ENCODE peak calls at places on chromosome 15, in nine cellular contexts. T is stomach, H is HCT116, D is Peyer's patch, I is NB4, Z is esophagus muscularis mucosa, M is body of pancreas, A is adrenal gland, B is sigmoid colon. Y is an unnamed sample.

GRCh38 chr15:31574761-31575160 is 248.1 kb downstream of the KLF13 start:
- DNase-seq in I (no peak), Z (no peak), T (no peak), B (no peak), M (no peak), D (no peak), H (no peak), A (no peak), Y (no peak)

GRCh38 chr15:78620021-78620838 is 566 bp downstream of the CHRNA3 start:
- DNase-seq in B (no peak), M (no peak), A (no peak), Z (no peak), I (no peak), T (peak), D (no peak), H (no peak), Y (no peak)

GRCh38 chr15:55485273-55485672 is 22.8 kb downstream of the DNAAF4 start:
- DNase-seq in A (no peak), Z (no peak), B (no peak), H (no peak), I (no peak), T (no peak), M (no peak), D (no peak), Y (no peak)

GRCh38 chr15:48170981-48171380 is 7.1 kb downstream of the MYEF2 start:
- DNase-seq in Z (no peak), B (no peak), T (no peak), H (no peak), M (no peak), I (no peak), A (no peak), D (no peak), Y (no peak)

GRCh38 chr15:27328616-27329015 is 357.6 kb downstream of the GABRG3 start:
- DNase-seq in I (no peak), Z (no peak), A (no peak), M (no peak), T (no peak), D (no peak), H (no peak), B (no peak), Y (no peak)

GRCh38 chr15:78638658-78639314 is 2.2 kb downstream of the CHRNB4 start:
- DNase-seq in T (peak), B (no peak), Z (no peak), I (peak), M (peak), H (peak), A (peak), D (no peak), Y (no peak)

GRCh38 chr15:63198315-63198714 is 8.9 kb downstream of the RAB8B start:
- DNase-seq in Z (no peak), T (no peak), I (peak), H (no peak), B (no peak), A (no peak), M (no peak), D (no peak), Y (no peak)

GRCh38 chr15:56600380-56600779 is 132.9 kb downstream of the ZNF280D start:
- DNase-seq in H (no peak), Z (no peak), M (no peak), T (no peak), D (no peak), A (no peak), B (no peak), I (no peak), Y (no peak)

GRCh38 chr15:74873756-74874424 is 725 bp upstream of the SCAMP2 start:
- DNase-seq in H (no peak), M (peak), I (peak), Z (no peak), T (no peak), A (peak), B (no peak), D (no peak), Y (peak)

GRCh38 chr15:31367021-31367729 is 40.5 kb downstream of the KLF13 start:
- DNase-seq in Z (no peak), B (no peak), H (no peak), I (peak), M (no peak), T (no peak), A (no peak), D (no peak), Y (no peak)

GRCh38 chr15:71951134-71951533 is 140.8 kb downstream of the NR2E3 start:
- DNase-seq in M (no peak), B (no peak), A (no peak), H (no peak), T (no peak), I (no peak), D (no peak), Z (no peak), Y (no peak)

GRCh38 chr15:87619161-87619960 is 637.2 kb downstream of the NTRK3 start:
- DNase-seq in D (no peak), H (no peak), A (peak), M (no peak), Z (no peak), I (no peak), T (no peak), B (no peak), Y (no peak)

GRCh38 chr15:91496754-91497691 is 356.5 kb upstream of the SLCO3A1 start:
- DNase-seq in B (no peak), D (peak), H (no peak), I (peak), M (no peak), T (peak), A (no peak), Z (no peak), Y (no peak)

GRCh38 chr15:81469154-81469553 is 95.1 kb upstream of the TMC3 start:
- DNase-seq in M (no peak), D (no peak), Z (no peak), I (no peak), T (no peak), H (no peak), B (no peak), A (no peak), Y (no peak)

GRCh38 chr15:33218071-33218491 is 23.6 kb upstream of the FMN1 start:
- DNase-seq in M (no peak), H (no peak), Z (no peak), A (no peak), I (no peak), D (no peak), B (no peak), T (no peak), Y (no peak)

GRCh38 chr15:91498046-91498445 is 355.5 kb upstream of the SLCO3A1 start:
- DNase-seq in T (no peak), D (no peak), A (no peak), H (no peak), M (no peak), I (no peak), B (no peak), Z (no peak), Y (no peak)

GRCh38 chr15:84103345-84103744 is 132.2 kb upstream of the GOLGA6L4 start:
- DNase-seq in Z (no peak), D (no peak), T (no peak), M (no peak), I (no peak), B (no peak), A (no peak), H (no peak), Y (no peak)

GRCh38 chr15:39125904-39126303 is 455.0 kb upstream of the THBS1 start:
- DNase-seq in D (no peak), B (no peak), T (no peak), I (peak), M (peak), Z (no peak), A (peak), H (peak), Y (no peak)

GRCh38 chr15:38072007-38072506 is 137.6 kb downstream of the TMCO5A start:
- DNase-seq in Z (no peak), T (no peak), M (no peak), D (no peak), A (peak), I (no peak), H (no peak), B (peak), Y (no peak)

GRCh38 chr15:50003786-50004334 is 115.2 kb downstream of the ATP8B4 start:
- DNase-seq in B (peak), Z (peak), T (peak), D (peak), I (peak), M (peak), H (peak), A (peak), Y (peak)

GRCh38 chr15:60520825-60521368 is 42.0 kb upstream of the ICE2 start:
- DNase-seq in D (peak), I (peak), Z (no peak), M (peak), B (no peak), A (peak), T (peak), H (peak), Y (peak)

GRCh38 chr15:77907824-77908751 is 169.4 kb downstream of the TBC1D2B start:
- DNase-seq in I (peak), B (peak), T (peak), D (peak), H (peak), A (peak), Z (no peak), M (peak), Y (no peak)

GRCh38 chr15:44427756-44428724 is 611 bp downstream of the CTDSPL2 start:
- DNase-seq in M (no peak), B (no peak), T (peak), H (peak), D (no peak), A (no peak), Z (no peak), I (peak), Y (no peak)

GRCh38 chr15:78242128-78242527 is 7.8 kb upstream of the ACSBG1 start:
- DNase-seq in B (peak), I (peak), H (no peak), T (no peak), M (no peak), D (peak), A (no peak), Z (no peak), Y (peak)

GRCh38 chr15:75309711-75310110 is 26.2 kb upstream of the COMMD4 start:
- DNase-seq in Z (no peak), D (no peak), T (no peak), A (no peak), M (no peak), B (no peak), I (no peak), H (no peak), Y (no peak)

GRCh38 chr15:74531144-74531811 is 9.7 kb upstream of the ARID3B start:
- DNase-seq in A (no peak), H (no peak), B (no peak), D (no peak), M (no peak), T (no peak), I (no peak), Z (no peak), Y (no peak)

GRCh38 chr15:71970435-71970834 is 147.5 kb downstream of the MYO9A start:
- DNase-seq in T (no peak), I (no peak), B (no peak), H (no peak), A (no peak), M (no peak), D (no peak), Z (no peak), Y (no peak)

GRCh38 chr15:31831596-31831995 is 198.7 kb upstream of the CHRNA7 start:
- DNase-seq in I (no peak), A (no peak), H (no peak), D (no peak), Z (no peak), M (no peak), B (no peak), T (no peak), Y (no peak)

GRCh38 chr15:63939531-63940130 is 105.9 kb upstream of the HERC1 start:
- DNase-seq in A (peak), I (no peak), T (peak), B (peak), Z (peak), H (no peak), M (peak), D (no peak), Y (no peak)

GRCh38 chr15:51661072-51661471 is 20.2 kb upstream of the SCG3 start:
- DNase-seq in T (no peak), H (no peak), B (no peak), D (no peak), A (no peak), M (no peak), Z (no peak), I (no peak), Y (no peak)
- TF ChIP-seq POLR2A in T (no peak), H (no peak), B (no peak), D (no peak), A (no peak), M (no peak), Z (no peak), I (no peak), Y (no peak)

GRCh38 chr15:65027593-65027992 is 1.8 kb downstream of the MTFMT start:
- DNase-seq in H (no peak), B (no peak), I (no peak), Z (no peak), M (no peak), D (no peak), T (no peak), A (no peak), Y (no peak)

GRCh38 chr15:65029736-65030208 is 333 bp upstream of the MTFMT start:
- DNase-seq in T (no peak), I (no peak), A (no peak), B (no peak), Z (no peak), D (no peak), H (no peak), M (no peak), Y (no peak)

GRCh38 chr15:65026756-65027155 is 2.7 kb downstream of the MTFMT start:
- DNase-seq in D (no peak), T (no peak), B (no peak), Z (no peak), H (no peak), A (no peak), M (no peak), I (no peak), Y (no peak)

GRCh38 chr15:65028338-65028737 is 1.1 kb downstream of the MTFMT start:
- DNase-seq in B (no peak), T (no peak), H (no peak), D (no peak), Z (no peak), I (peak), A (no peak), M (no peak), Y (no peak)

DNA sequence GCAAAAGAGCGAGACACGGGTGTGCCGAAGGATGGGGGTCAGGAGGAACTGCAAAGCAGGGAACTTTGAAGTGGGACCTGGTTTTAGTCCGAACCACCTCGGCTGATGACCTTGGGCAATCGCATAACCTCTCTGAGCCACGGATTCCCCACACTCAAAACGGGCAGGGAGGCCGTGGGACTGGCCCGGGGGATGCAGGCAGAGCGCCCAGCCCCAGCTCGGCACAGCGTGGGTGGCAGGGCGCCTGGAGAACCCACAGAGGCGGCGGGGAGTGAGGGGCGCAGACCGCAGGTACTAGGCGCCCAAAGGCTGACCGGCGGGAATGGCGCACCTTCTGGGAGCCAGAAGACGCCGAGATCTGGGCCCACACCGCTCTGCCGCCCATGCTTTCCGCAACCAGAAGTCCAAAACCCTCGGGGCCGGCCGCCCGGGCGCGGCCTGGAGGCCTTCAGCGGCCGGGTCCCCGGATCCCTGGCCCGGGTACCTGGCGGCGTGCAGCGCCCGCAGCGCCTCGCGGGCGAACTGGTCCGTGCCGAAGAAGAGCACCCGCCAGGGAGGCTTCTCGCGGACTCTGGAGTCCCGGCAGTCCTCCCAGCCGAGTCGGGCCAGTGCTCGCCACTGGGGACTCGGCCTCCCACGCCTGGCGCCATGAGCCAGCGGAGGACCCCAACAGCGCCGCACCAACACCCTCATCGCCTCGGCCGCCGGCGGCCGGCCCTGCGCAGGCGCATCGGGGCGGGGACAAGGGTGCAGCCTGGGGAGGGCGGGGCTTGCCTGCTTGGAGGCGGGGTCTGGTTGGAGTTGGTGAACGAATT is at the start of gene MTFMT:
- DNase-seq in Z (peak), B (peak), M (peak), D (peak), T (peak), H (peak), I (peak), A (peak), Y (peak)
- TF ChIP-seq POLR2A in Z (peak), B (peak), M (peak), D (peak), T (no peak), H (peak), I (peak), A (peak), Y (peak)

GRCh38 chr15:94269954-94270353 is 38.6 kb downstream of the MCTP2 start:
- DNase-seq in I (peak), H (no peak), B (no peak), T (no peak), D (no peak), Z (no peak), M (no peak), A (no peak), Y (no peak)
- TF ChIP-seq POLR2A in I (no peak), H (no peak), B (no peak), T (no peak), D (no peak), Z (no peak), M (no peak), A (no peak), Y (no peak)

DNA sequence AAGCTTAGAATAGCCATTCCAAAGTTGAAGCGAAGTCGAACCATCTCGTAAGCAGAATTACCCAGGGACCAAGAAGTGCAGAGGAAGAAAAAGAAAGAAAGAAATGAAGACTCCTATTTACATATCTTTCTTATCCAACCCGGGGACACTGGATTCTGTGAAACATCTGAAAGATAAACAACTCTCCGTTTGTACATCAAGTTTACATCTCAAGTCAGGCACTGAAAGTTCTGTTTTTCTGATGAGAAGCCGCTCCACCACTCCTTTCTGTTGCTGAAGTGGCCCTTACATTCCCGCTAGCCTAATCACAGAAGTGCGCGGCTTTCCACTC is 268 bp upstream of the GANC start:
- DNase-seq in I (no peak), H (no peak), Z (no peak), A (no peak), D (no peak), M (no peak), B (no peak), T (no peak), Y (no peak)
- TF ChIP-seq POLR2A in I (no peak), H (no peak), Z (no peak), A (no peak), D (no peak), M (no peak), B (no peak), T (no peak), Y (no peak)

DNA sequence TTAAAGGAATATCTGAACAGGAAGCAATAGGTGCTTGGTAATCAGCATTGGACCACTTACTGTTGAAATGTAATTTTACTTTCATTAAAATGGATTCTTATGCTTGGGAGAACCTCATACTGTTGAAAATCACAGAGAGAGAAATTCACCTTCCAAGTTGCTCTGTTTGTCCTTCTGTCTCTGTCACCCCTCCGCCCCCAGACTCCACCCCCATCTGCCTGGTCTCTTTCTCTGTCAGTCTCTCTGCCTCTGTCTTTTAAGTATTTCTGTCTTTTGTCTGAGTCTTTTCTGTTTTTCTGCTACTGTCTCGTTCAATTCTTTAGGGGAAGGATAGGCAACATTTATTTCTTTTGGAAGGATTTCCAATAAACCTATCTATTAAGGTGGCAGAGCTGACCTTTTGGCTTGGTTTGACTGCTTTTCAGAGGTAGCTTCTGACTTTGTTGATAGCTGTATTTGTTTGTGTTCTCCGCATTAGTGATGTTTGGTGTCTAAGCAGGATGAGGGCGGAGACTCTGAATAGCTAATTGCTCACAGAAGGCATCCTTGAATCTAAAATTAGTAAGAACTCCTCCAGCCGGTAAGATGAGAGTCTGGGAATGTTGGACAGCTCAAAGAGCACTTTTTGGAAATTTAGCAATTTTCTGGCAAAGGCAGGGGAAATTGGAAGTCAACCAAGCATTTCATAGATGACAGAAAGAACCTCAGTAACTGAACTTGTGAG is 174.2 kb downstream of the KLHL25 start:
- DNase-seq in I (no peak), T (no peak), H (no peak), B (no peak), Z (no peak), A (peak), M (no peak), D (no peak), Y (no peak)
- TF ChIP-seq POLR2A in I (no peak), T (no peak), H (no peak), B (no peak), Z (peak), A (peak), M (peak), D (peak), Y (peak)

GRCh38 chr15:100973351-100974034 is 54.3 kb downstream of the LRRK1 start:
- DNase-seq in B (no peak), D (peak), I (no peak), H (no peak), A (no peak), T (no peak), M (no peak), Z (no peak), Y (no peak)
- TF ChIP-seq POLR2A in B (no peak), D (no peak), I (no peak), H (no peak), A (no peak), T (no peak), M (no peak), Z (no peak), Y (no peak)

GRCh38 chr15:29376580-29376979 is 107.0 kb upstream of the NSMCE3 start:
- DNase-seq in B (no peak), M (no peak), D (no peak), I (no peak), A (no peak), H (no peak), Z (no peak), T (no peak), Y (no peak)

GRCh38 chr15:29379647-29380046 is 110.0 kb upstream of the NSMCE3 start:
- DNase-seq in M (no peak), Z (no peak), H (no peak), I (no peak), B (no peak), D (no peak), T (no peak), A (no peak), Y (no peak)

GRCh38 chr15:29382862-29383261 is 113.2 kb upstream of the NSMCE3 start:
- DNase-seq in B (no peak), I (no peak), A (no peak), T (no peak), Z (no peak), D (no peak), H (no peak), M (no peak), Y (no peak)

GRCh38 chr15:29377141-29377540 is 107.5 kb upstream of the NSMCE3 start:
- DNase-seq in B (no peak), A (no peak), Z (no peak), I (no peak), D (no peak), H (no peak), T (no peak), M (no peak), Y (no peak)
- TF ChIP-seq POLR2A in B (no peak), A (no peak), Z (no peak), I (no peak), D (no peak), H (no peak), T (no peak), M (no peak), Y (no peak)

GRCh38 chr15:68983821-68984517 is 30.5 kb upstream of the NOX5 start:
- DNase-seq in H (no peak), T (no peak), M (no peak), Z (no peak), B (no peak), I (no peak), D (no peak), A (no peak), Y (no peak)
- TF ChIP-seq POLR2A in H (no peak), T (no peak), M (no peak), Z (no peak), B (no peak), I (no peak), D (no peak), A (no peak), Y (no peak)